ENCODE peak calls at places on chromosomes 2 and 18, in eight cellular contexts. One of them, this sample, is unnamed.
A peak's percentile ranks its signal among the peaks of the same experiment; 100 is the strongest.

GRCh38 chr2:210540471-210541257 is 15.7 kb upstream of the CPS1 start:
- DNase-seq in HepG2: no peak
- DNase-seq in sigmoid colon: no peak
- DNase-seq in esophagus muscularis mucosa: no peak
- DNase-seq in ovary: no peak
- DNase-seq in A549: no peak
- DNase-seq in K562: no peak
- DNase-seq in GM12878: no peak
- DNase-seq in this sample: no peak

GRCh38 chr2:120379916-120380893 is 34.3 kb downstream of the INHBB start:
- DNase-seq in A549: no peak
- DNase-seq in GM12878: no peak
- DNase-seq in sigmoid colon: no peak
- DNase-seq in ovary: no peak
- DNase-seq in K562: no peak
- DNase-seq in HepG2: no peak
- DNase-seq in esophagus muscularis mucosa: no peak
- DNase-seq in this sample: no peak

GRCh38 chr2:842151-842792 is 108.4 kb upstream of the SNTG2 start:
- DNase-seq in GM12878: no peak
- DNase-seq in esophagus muscularis mucosa: no peak
- DNase-seq in HepG2: no peak
- DNase-seq in A549: no peak
- DNase-seq in K562: no peak
- DNase-seq in sigmoid colon: no peak
- DNase-seq in ovary: no peak
- DNase-seq in this sample: no peak

GRCh38 chr2:188984126-188984525 is 10.0 kb downstream of the COL3A1 start:
- DNase-seq in GM12878: no peak
- DNase-seq in A549: no peak
- DNase-seq in sigmoid colon: no peak
- DNase-seq in ovary: no peak
- DNase-seq in K562: no peak
- DNase-seq in esophagus muscularis mucosa: no peak
- DNase-seq in HepG2: no peak
- DNase-seq in this sample: no peak

GRCh38 chr2:16623046-16623445 is 42.6 kb downstream of the CYRIA start:
- DNase-seq in esophagus muscularis mucosa: no peak
- DNase-seq in ovary: no peak
- DNase-seq in sigmoid colon: no peak
- DNase-seq in K562: no peak
- DNase-seq in GM12878: no peak
- DNase-seq in A549: no peak
- DNase-seq in HepG2: no peak
- DNase-seq in this sample: no peak

GRCh38 chr2:168738057-168738456 is 64.4 kb upstream of the NOSTRIN start:
- DNase-seq in K562: no peak
- DNase-seq in ovary: no peak
- DNase-seq in esophagus muscularis mucosa: no peak
- DNase-seq in A549: no peak
- DNase-seq in sigmoid colon: no peak
- DNase-seq in HepG2: no peak
- DNase-seq in GM12878: no peak
- DNase-seq in this sample: no peak

GRCh38 chr18:26863921-26864497 is 1.5 kb downstream of the AQP4 start:
- DNase-seq in sigmoid colon: no peak
- DNase-seq in esophagus muscularis mucosa: no peak
- DNase-seq in K562: no peak
- DNase-seq in A549: no peak
- DNase-seq in HepG2: no peak
- DNase-seq in GM12878: no peak
- DNase-seq in ovary: no peak
- DNase-seq in this sample: no peak

GRCh38 chr2:200968162-200968561 is 4.7 kb upstream of the ORC2 start:
- DNase-seq in esophagus muscularis mucosa: no peak
- DNase-seq in K562: no peak
- DNase-seq in ovary: no peak
- DNase-seq in HepG2: peak; percentile 62
- DNase-seq in A549: no peak
- DNase-seq in GM12878: no peak
- DNase-seq in sigmoid colon: no peak
- DNase-seq in this sample: no peak

GRCh38 chr18:9513971-9514512 is 38.7 kb downstream of the RALBP1 start:
- DNase-seq in GM12878: no peak
- DNase-seq in A549: peak; percentile 33
- DNase-seq in HepG2: peak; percentile 72
- DNase-seq in ovary: no peak
- DNase-seq in esophagus muscularis mucosa: no peak
- DNase-seq in K562: no peak
- DNase-seq in sigmoid colon: no peak
- DNase-seq in this sample: no peak

GRCh38 chr18:53698907-53699306 is 525.6 kb downstream of the MBD2 start:
- DNase-seq in HepG2: peak; percentile 33
- DNase-seq in esophagus muscularis mucosa: no peak
- DNase-seq in GM12878: no peak
- DNase-seq in sigmoid colon: no peak
- DNase-seq in A549: peak; percentile 3
- DNase-seq in K562: no peak
- DNase-seq in ovary: no peak
- DNase-seq in this sample: no peak

GRCh38 chr2:72780483-72780882 is 45.4 kb downstream of the EXOC6B start:
- DNase-seq in ovary: no peak
- DNase-seq in GM12878: no peak
- DNase-seq in esophagus muscularis mucosa: no peak
- DNase-seq in sigmoid colon: no peak
- DNase-seq in A549: no peak
- DNase-seq in K562: no peak
- DNase-seq in HepG2: peak; percentile 23
- DNase-seq in this sample: no peak

GRCh38 chr2:32931945-32932709 is 14.6 kb upstream of the LTBP1 start:
- DNase-seq in sigmoid colon: no peak
- DNase-seq in K562: no peak
- DNase-seq in A549: no peak
- DNase-seq in esophagus muscularis mucosa: no peak
- DNase-seq in GM12878: no peak
- DNase-seq in HepG2: no peak
- DNase-seq in ovary: no peak
- DNase-seq in this sample: no peak

GRCh38 chr2:28528206-28528605 is 32.3 kb downstream of the PLB1 start:
- DNase-seq in esophagus muscularis mucosa: no peak
- DNase-seq in K562: no peak
- DNase-seq in GM12878: no peak
- DNase-seq in sigmoid colon: no peak
- DNase-seq in A549: no peak
- DNase-seq in ovary: no peak
- DNase-seq in HepG2: no peak
- DNase-seq in this sample: no peak

GRCh38 chr2:179454443-179455218 is 190.0 kb upstream of the SESTD1 start:
- DNase-seq in HepG2: peak; percentile 23
- DNase-seq in sigmoid colon: no peak
- DNase-seq in ovary: no peak
- DNase-seq in K562: no peak
- DNase-seq in A549: no peak
- DNase-seq in GM12878: no peak
- DNase-seq in esophagus muscularis mucosa: no peak
- DNase-seq in this sample: no peak

GRCh38 chr2:26838121-26838906 is 9.6 kb upstream of the DPYSL5 start:
- DNase-seq in GM12878: no peak
- DNase-seq in ovary: no peak
- DNase-seq in sigmoid colon: no peak
- DNase-seq in A549: no peak
- DNase-seq in K562: no peak
- DNase-seq in HepG2: no peak
- DNase-seq in esophagus muscularis mucosa: no peak
- DNase-seq in this sample: no peak

GRCh38 chr18:63540131-63540530 is 2.0 kb upstream of the SERPINB12 start:
- DNase-seq in A549: no peak
- DNase-seq in GM12878: no peak
- DNase-seq in esophagus muscularis mucosa: no peak
- DNase-seq in HepG2: no peak
- DNase-seq in K562: no peak
- DNase-seq in sigmoid colon: no peak
- DNase-seq in ovary: no peak
- DNase-seq in this sample: no peak

GRCh38 chr18:36255072-36255708 is 42.3 kb upstream of the FHOD3 start:
- DNase-seq in sigmoid colon: no peak
- DNase-seq in GM12878: no peak
- DNase-seq in esophagus muscularis mucosa: peak; percentile 70
- DNase-seq in K562: no peak
- DNase-seq in HepG2: peak; percentile 84
- DNase-seq in A549: no peak
- DNase-seq in ovary: no peak
- DNase-seq in this sample: no peak

GRCh38 chr2:149330127-149331022 is at the start of gene LYPD6:
- DNase-seq in ovary: peak; percentile 55
- DNase-seq in HepG2: peak; percentile 23
- DNase-seq in sigmoid colon: peak; percentile 82
- DNase-seq in K562: no peak
- DNase-seq in A549: peak; percentile 53
- DNase-seq in GM12878: no peak
- DNase-seq in esophagus muscularis mucosa: no peak
- DNase-seq in this sample: peak; percentile 77

GRCh38 chr2:84077504-84077903 is 381.6 kb downstream of the SUCLG1 start:
- DNase-seq in A549: no peak
- DNase-seq in GM12878: no peak
- DNase-seq in ovary: no peak
- DNase-seq in esophagus muscularis mucosa: no peak
- DNase-seq in HepG2: peak; percentile 20
- DNase-seq in sigmoid colon: no peak
- DNase-seq in K562: peak; percentile 31
- DNase-seq in this sample: no peak

DNA sequence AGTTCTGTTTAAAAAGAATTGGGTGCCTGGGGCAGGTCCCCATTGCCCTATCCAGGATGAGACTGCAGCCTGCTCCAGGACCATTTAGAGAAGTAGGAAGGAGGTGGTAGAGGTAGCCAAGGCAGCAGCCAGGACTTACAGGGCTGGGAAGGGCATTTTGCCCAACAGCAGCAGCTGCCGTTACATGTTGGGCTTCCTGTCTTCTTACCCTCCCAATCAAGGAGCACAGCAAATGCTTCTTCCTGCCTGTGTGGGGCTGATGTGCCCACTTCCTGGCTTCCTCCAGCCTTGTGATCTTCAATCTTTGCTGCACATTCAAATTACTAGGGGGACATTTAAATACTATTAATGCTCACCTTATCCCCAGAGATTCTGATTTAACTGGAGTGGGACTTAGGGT is 112.0 kb downstream of the QPCT start:
- DNase-seq in A549: no peak
- DNase-seq in HepG2: no peak
- DNase-seq in ovary: no peak
- DNase-seq in sigmoid colon: no peak
- DNase-seq in GM12878: no peak
- DNase-seq in esophagus muscularis mucosa: no peak
- DNase-seq in K562: no peak
- DNase-seq in this sample: no peak
- H3K4me3 ChIP-seq in A549: no peak overlapping the region
- H3K4me3 ChIP-seq in HepG2: no peak overlapping the region
- H3K4me3 ChIP-seq in ovary: no peak overlapping the region
- H3K4me3 ChIP-seq in sigmoid colon: no peak overlapping the region
- H3K4me3 ChIP-seq in GM12878: no peak overlapping the region
- H3K4me3 ChIP-seq in esophagus muscularis mucosa: no peak overlapping the region
- H3K4me3 ChIP-seq in K562: no peak overlapping the region
- H3K4me3 ChIP-seq in this sample: no peak overlapping the region

DNA sequence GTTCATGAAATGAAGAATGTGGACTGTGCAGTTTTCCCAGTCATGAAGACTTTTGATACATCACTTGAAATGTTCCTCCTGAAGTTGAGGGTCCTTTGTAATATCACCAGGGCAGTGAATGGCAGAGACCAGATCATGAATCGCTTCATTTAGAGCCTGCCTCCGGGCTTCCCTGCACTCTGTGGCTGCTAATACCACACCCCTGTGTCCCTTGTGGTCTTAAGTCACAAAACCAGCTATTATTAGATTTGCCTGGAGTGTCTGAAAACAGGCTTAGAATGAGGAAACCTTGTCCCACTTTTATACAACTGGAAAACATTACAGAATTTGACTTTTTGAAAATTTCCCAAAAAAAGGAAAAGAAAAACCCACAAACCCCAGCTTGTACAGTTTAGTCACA is 147.9 kb downstream of the MGAT5 start:
- DNase-seq in ovary: no peak
- DNase-seq in esophagus muscularis mucosa: no peak
- DNase-seq in HepG2: no peak
- DNase-seq in K562: no peak
- DNase-seq in sigmoid colon: no peak
- DNase-seq in GM12878: no peak
- DNase-seq in A549: no peak
- DNase-seq in this sample: no peak
- TF ChIP-seq EP300 in ovary: no peak
- TF ChIP-seq EP300 in esophagus muscularis mucosa: no peak
- TF ChIP-seq EP300 in HepG2: no peak
- TF ChIP-seq EP300 in K562: no peak
- TF ChIP-seq EP300 in sigmoid colon: no peak
- TF ChIP-seq EP300 in GM12878: no peak
- TF ChIP-seq EP300 in A549: no peak
- TF ChIP-seq EP300 in this sample: no peak

GRCh38 chr2:2007551-2008501 is 263.5 kb upstream of the PXDN start:
- DNase-seq in HepG2: no peak
- DNase-seq in esophagus muscularis mucosa: no peak
- DNase-seq in A549: no peak
- DNase-seq in K562: no peak
- DNase-seq in sigmoid colon: no peak
- DNase-seq in GM12878: no peak
- DNase-seq in ovary: no peak
- DNase-seq in this sample: no peak
- H3K4me3 ChIP-seq in HepG2: no peak overlapping the region
- H3K4me3 ChIP-seq in esophagus muscularis mucosa: no peak overlapping the region
- H3K4me3 ChIP-seq in A549: no peak overlapping the region
- H3K4me3 ChIP-seq in K562: no peak overlapping the region
- H3K4me3 ChIP-seq in sigmoid colon: no peak overlapping the region
- H3K4me3 ChIP-seq in GM12878: no peak overlapping the region
- H3K4me3 ChIP-seq in ovary: no peak overlapping the region
- H3K4me3 ChIP-seq in this sample: no peak overlapping the region

GRCh38 chr2:47023332-47023731 is 107.7 kb upstream of the MCFD2 start:
- DNase-seq in HepG2: no peak
- DNase-seq in GM12878: no peak
- DNase-seq in esophagus muscularis mucosa: no peak
- DNase-seq in sigmoid colon: no peak
- DNase-seq in A549: no peak
- DNase-seq in K562: no peak
- DNase-seq in ovary: no peak
- DNase-seq in this sample: no peak

GRCh38 chr2:47026738-47027531 is 111.3 kb upstream of the MCFD2 start:
- DNase-seq in K562: no peak
- DNase-seq in ovary: no peak
- DNase-seq in esophagus muscularis mucosa: no peak
- DNase-seq in HepG2: no peak
- DNase-seq in sigmoid colon: no peak
- DNase-seq in A549: no peak
- DNase-seq in GM12878: no peak
- DNase-seq in this sample: no peak

GRCh38 chr2:47024046-47024445 is 108.4 kb upstream of the MCFD2 start:
- DNase-seq in esophagus muscularis mucosa: no peak
- DNase-seq in A549: no peak
- DNase-seq in GM12878: no peak
- DNase-seq in ovary: no peak
- DNase-seq in sigmoid colon: no peak
- DNase-seq in K562: no peak
- DNase-seq in HepG2: no peak
- DNase-seq in this sample: no peak

GRCh38 chr2:47028171-47028570 is 112.6 kb upstream of the MCFD2 start:
- DNase-seq in A549: no peak
- DNase-seq in GM12878: no peak
- DNase-seq in sigmoid colon: no peak
- DNase-seq in HepG2: no peak
- DNase-seq in ovary: no peak
- DNase-seq in esophagus muscularis mucosa: no peak
- DNase-seq in K562: no peak
- DNase-seq in this sample: no peak

GRCh38 chr2:47025969-47026610 is 110.5 kb upstream of the MCFD2 start:
- DNase-seq in A549: no peak
- DNase-seq in esophagus muscularis mucosa: no peak
- DNase-seq in ovary: no peak
- DNase-seq in GM12878: no peak
- DNase-seq in HepG2: no peak
- DNase-seq in K562: no peak
- DNase-seq in sigmoid colon: no peak
- DNase-seq in this sample: no peak
- TF ChIP-seq EP300 in A549: no peak
- TF ChIP-seq EP300 in esophagus muscularis mucosa: no peak
- TF ChIP-seq EP300 in ovary: no peak
- TF ChIP-seq EP300 in GM12878: no peak
- TF ChIP-seq EP300 in HepG2: no peak
- TF ChIP-seq EP300 in K562: no peak
- TF ChIP-seq EP300 in sigmoid colon: no peak
- TF ChIP-seq EP300 in this sample: no peak